ENCODE peak calls at places on chromosome 22, in seven cellular contexts. X is ovary; Z is CD4-positive, alpha-beta memory T cell; J is endodermal cell; F is upper lobe of right lung; G is iPS DF 6.9; D is tibial artery. T is an unnamed sample. For H3K4me1, the result is how much of the 10 kb centered on the place peaks cover.

GRCh38 chr22:27220349-27220748 is 563.0 kb downstream of the MIAT start:
- DNase-seq in F (no peak), Z (no peak), J (no peak), X (no peak), D (no peak), G (no peak), T (no peak)

GRCh38 chr22:42697542-42698013 is 23.1 kb downstream of the A4GALT start:
- DNase-seq in J (peak), Z (no peak), D (peak), X (no peak), F (no peak), G (no peak), T (peak)

GRCh38 chr22:45720875-45721378 is 49.3 kb downstream of the ATXN10 start:
- DNase-seq in D (no peak), G (no peak), Z (no peak), X (no peak), F (no peak), J (no peak), T (no peak)

GRCh38 chr22:21642584-21643448 is 714 bp downstream of the SDF2L1 start:
- DNase-seq in Z (peak), D (no peak), G (no peak), X (no peak), F (peak), J (peak), T (no peak)

GRCh38 chr22:32199341-32199740 is 5.5 kb downstream of the RFPL2 start:
- DNase-seq in F (no peak), Z (no peak), G (no peak), X (no peak), D (no peak), J (no peak), T (no peak)

GRCh38 chr22:30694171-30694637 is 470 bp upstream of the OSBP2 start:
- DNase-seq in D (peak), J (peak), F (peak), X (peak), G (no peak), Z (peak), T (peak)

GRCh38 chr22:26461188-26461810 is 22.3 kb downstream of the HPS4 start:
- DNase-seq in D (peak), F (no peak), Z (peak), G (peak), X (no peak), J (peak), T (peak)

GRCh38 chr22:43213066-43213465 is 26.1 kb upstream of the TTLL12 start:
- DNase-seq in F (no peak), X (no peak), Z (no peak), D (no peak), G (no peak), J (peak), T (no peak)

GRCh38 chr22:20952544-20953341 is 14.3 kb upstream of the AIFM3 start:
- DNase-seq in G (no peak), X (no peak), F (no peak), D (no peak), Z (no peak), J (no peak), T (peak)

GRCh38 chr22:18095101-18095805 is 15.4 kb upstream of the TUBA8 start:
- DNase-seq in Z (no peak), G (no peak), X (no peak), F (no peak), J (no peak), D (no peak), T (no peak)

GRCh38 chr22:50705219-50705691 is 32.6 kb downstream of the SHANK3 start:
- DNase-seq in Z (no peak), G (peak), F (peak), X (peak), D (no peak), J (peak), T (peak)

GRCh38 chr22:28798810-28799124 is 1.6 kb downstream of the XBP1 start:
- DNase-seq in G (no peak), X (no peak), F (no peak), D (no peak), J (no peak), Z (no peak), T (no peak)

GRCh38 chr22:21634844-21635243 is 2.3 kb downstream of the CCDC116 start:
- DNase-seq in Z (no peak), J (no peak), D (no peak), G (no peak), F (no peak), X (no peak), T (no peak)

GRCh38 chr22:24601217-24602104 is 1.5 kb upstream of the GGT1 start:
- DNase-seq in X (no peak), J (peak), G (no peak), D (no peak), Z (no peak), F (peak), T (peak)

GRCh38 chr22:21641417-21641794 is 696 bp upstream of the SDF2L1 start:
- DNase-seq in J (peak), G (no peak), X (no peak), D (no peak), F (peak), Z (peak), T (no peak)

GRCh38 chr22:28142361-28142801 is 223.3 kb upstream of the PITPNB start:
- DNase-seq in J (no peak), D (no peak), G (no peak), Z (no peak), F (no peak), X (no peak), T (no peak)

GRCh38 chr22:23282089-23282501 is 101.8 kb downstream of the BCR start:
- DNase-seq in D (peak), X (no peak), J (no peak), Z (no peak), G (no peak), F (peak), T (peak)

GRCh38 chr22:17234144-17234623 is 14.9 kb upstream of the ADA2 start:
- DNase-seq in J (peak), Z (no peak), D (no peak), F (no peak), X (no peak), G (peak), T (peak)

GRCh38 chr22:17638182-17638431 is 450 bp upstream of the BCL2L13 start:
- DNase-seq in D (no peak), J (no peak), F (no peak), X (no peak), G (no peak), Z (no peak), T (no peak)

GRCh38 chr22:30868663-30869385 is 99.8 kb downstream of the MORC2 start:
- DNase-seq in Z (no peak), G (no peak), X (no peak), J (no peak), F (peak), D (peak), T (peak)

GRCh38 chr22:37906364-37907008 is 389 bp downstream of the MICALL1 start:
- DNase-seq in J (no peak), Z (no peak), G (no peak), D (no peak), X (peak), F (no peak), T (peak)

GRCh38 chr22:19193879-19194278 is 15.3 kb upstream of the SLC25A1 start:
- DNase-seq in F (no peak), Z (no peak), D (no peak), J (no peak), X (no peak), G (no peak), T (peak)

GRCh38 chr22:34804588-34804987 is 261.4 kb upstream of the ISX start:
- DNase-seq in J (peak), Z (no peak), G (no peak), D (no peak), F (no peak), X (no peak), T (no peak)

GRCh38 chr22:22955276-22955798 is 67.7 kb downstream of the IGLL5 start:
- DNase-seq in F (no peak), X (no peak), Z (no peak), D (no peak), G (no peak), J (no peak), T (no peak)

GRCh38 chr22:42720263-42721044 is at the start of gene A4GALT:
- DNase-seq in X (no peak), J (peak), F (no peak), G (no peak), Z (no peak), D (no peak), T (no peak)

GRCh38 chr22:30356392-30357230 is at the start of the genes CCDC157 and SF3A1:
- DNase-seq in G (peak), X (peak), Z (peak), J (peak), D (peak), F (peak), T (peak)

GRCh38 chr22:30444632-30445437 is 19.3 kb downstream of the MTFP1 start:
- DNase-seq in G (no peak), D (no peak), X (no peak), J (peak), F (no peak), Z (peak), T (no peak)

GRCh38 chr22:23163665-23164064 is 16.6 kb upstream of the BCR start:
- DNase-seq in D (no peak), F (no peak), Z (no peak), X (peak), G (no peak), J (no peak), T (no peak)

GRCh38 chr22:21876486-21877176 is 9.2 kb upstream of the MAPK1 start:
- DNase-seq in D (no peak), Z (peak), G (no peak), J (no peak), X (no peak), F (no peak), T (no peak)

GRCh38 chr22:20509344-20510047 is 2.1 kb downstream of the MED15 start:
- DNase-seq in D (peak), F (no peak), G (no peak), X (peak), J (no peak), Z (peak), T (peak)

GRCh38 chr22:18060646-18061620 is 16.9 kb upstream of the PEX26 start:
- DNase-seq in D (no peak), Z (no peak), F (peak), J (no peak), X (no peak), G (no peak), T (no peak)

GRCh38 chr22:25626146-25626992 is 61.9 kb downstream of the GRK3 start:
- DNase-seq in G (no peak), D (no peak), J (no peak), F (no peak), X (no peak), Z (no peak), T (no peak)

GRCh38 chr22:17576475-17576874 is 13.2 kb downstream of the SLC25A18 start:
- DNase-seq in D (no peak), X (no peak), G (no peak), F (no peak), Z (no peak), J (peak), T (no peak)

GRCh38 chr22:32776397-32776796 is 25.1 kb upstream of the TIMP3 start:
- DNase-seq in D (no peak), Z (no peak), F (no peak), G (no peak), X (no peak), J (no peak), T (no peak)

GRCh38 chr22:37274380-37274862 is 7.9 kb upstream of the CYTH4 start:
- DNase-seq in J (no peak), D (peak), X (no peak), G (no peak), Z (no peak), F (peak), T (no peak)

GRCh38 chr22:44365832-44366231 is 53.1 kb upstream of the SHISAL1 start:
- DNase-seq in X (no peak), G (no peak), D (no peak), J (peak), F (peak), Z (no peak), T (peak)

GRCh38 chr22:44364750-44365118 is 52.0 kb upstream of the SHISAL1 start:
- DNase-seq in D (no peak), J (peak), F (peak), G (no peak), Z (no peak), X (peak), T (peak)

GRCh38 chr22:44363214-44363979 is 50.6 kb upstream of the SHISAL1 start:
- DNase-seq in F (peak), D (peak), G (no peak), X (peak), J (peak), Z (no peak), T (peak)

GRCh38 chr22:44365196-44365802 is 52.5 kb upstream of the SHISAL1 start:
- DNase-seq in Z (no peak), D (no peak), X (no peak), G (no peak), J (peak), F (peak), T (peak)

GRCh38 chr22:44363980-44364749 is 51.4 kb upstream of the SHISAL1 start:
- DNase-seq in F (peak), X (peak), J (peak), D (peak), Z (no peak), G (no peak), T (peak)
- H3K4me1 ChIP-seq in F (under half), X (under half), J (under half), D (half or more), Z (under half), G (under half), T (under half)

DNA sequence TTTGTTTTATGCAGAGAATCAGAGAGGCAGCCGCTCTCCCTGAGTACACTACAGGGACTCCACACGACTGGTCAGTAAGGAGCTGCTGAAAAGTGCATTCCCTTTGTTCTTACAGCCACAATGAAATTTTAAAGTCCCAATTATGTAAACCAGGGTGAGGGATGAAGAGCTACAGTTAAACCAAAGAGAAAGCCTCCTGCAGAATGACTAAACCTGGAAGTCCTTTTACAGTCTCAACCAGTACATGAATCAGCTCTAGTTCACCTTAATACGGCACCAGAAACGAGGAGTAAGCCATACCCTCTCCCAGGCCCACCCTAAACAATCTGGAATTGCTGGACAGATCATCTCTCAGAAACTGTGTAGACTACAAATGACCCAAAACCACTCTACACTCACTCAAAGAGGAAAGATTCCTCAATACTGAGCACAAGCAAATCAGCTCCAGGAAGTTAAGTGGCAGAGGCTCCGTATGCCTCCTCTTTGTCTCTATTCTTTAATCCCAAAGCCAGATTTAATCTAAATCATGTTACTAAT is 113.1 kb downstream of the RBFOX2 start:
- DNase-seq in D (no peak), X (no peak), Z (no peak), J (no peak), G (no peak), F (no peak), T (no peak)
- H3K4me1 ChIP-seq in D (half or more), X (under half), Z (under half), J (under half), G (under half), F (under half), T (under half)

DNA sequence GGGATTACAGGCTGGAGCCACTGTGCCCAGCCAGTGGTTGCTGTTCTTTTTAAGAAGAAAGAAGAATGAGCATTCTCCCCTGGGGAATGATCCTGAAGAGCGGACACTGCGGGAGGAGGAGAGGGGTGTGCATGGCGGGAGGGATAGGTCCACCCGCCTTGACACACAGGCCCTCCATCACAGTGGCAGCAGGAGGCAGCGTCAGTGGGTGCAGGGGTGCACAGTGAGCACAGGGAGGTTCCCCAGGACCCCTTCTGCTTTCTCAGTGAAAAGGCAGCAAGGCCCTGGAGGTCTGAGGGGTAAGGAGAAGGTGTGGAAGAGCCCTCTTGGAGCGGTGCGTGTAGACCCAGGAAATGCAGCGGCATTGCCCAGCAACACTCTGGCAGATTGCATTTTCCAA is 28.9 kb upstream of the CBX7 start:
- DNase-seq in D (no peak), X (no peak), F (no peak), Z (no peak), G (no peak), J (no peak), T (no peak)
- H3K4me1 ChIP-seq in D (under half), X (under half), F (under half), Z (under half), G (under half), J (under half), T (under half)

DNA sequence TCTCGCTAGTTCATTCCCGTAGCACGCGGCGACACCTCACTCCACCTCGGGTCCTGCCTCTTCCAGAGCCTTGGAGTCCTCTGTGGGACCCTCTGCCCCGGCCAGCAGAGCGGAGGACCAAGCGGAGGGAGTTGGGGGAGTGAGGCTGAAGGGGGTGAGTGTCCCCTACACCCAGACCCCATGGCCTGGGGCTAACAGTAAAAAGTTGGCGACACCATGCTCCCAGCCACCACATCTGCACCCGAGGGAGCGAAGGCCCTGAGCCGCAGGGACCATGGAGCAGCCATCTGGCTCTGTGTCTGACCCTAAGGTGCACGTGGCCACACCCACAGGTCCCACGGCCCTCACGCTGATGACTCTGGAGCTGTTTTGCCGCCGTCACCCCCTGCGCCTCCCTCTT is 293.8 kb downstream of the BRD1 start:
- DNase-seq in G (no peak), Z (no peak), D (peak), F (peak), J (no peak), X (no peak), T (no peak)
- H3K4me1 ChIP-seq in G (under half), Z (under half), D (under half), F (under half), J (under half), X (under half), T (under half)

GRCh38 chr22:40211481-40212052 is 33.8 kb downstream of the TNRC6B start:
- DNase-seq in D (no peak), J (no peak), G (no peak), F (no peak), Z (no peak), X (no peak), T (no peak)
- H3K4me1 ChIP-seq in D (half or more), J (under half), G (under half), F (half or more), Z (half or more), X (under half), T (under half)

DNA sequence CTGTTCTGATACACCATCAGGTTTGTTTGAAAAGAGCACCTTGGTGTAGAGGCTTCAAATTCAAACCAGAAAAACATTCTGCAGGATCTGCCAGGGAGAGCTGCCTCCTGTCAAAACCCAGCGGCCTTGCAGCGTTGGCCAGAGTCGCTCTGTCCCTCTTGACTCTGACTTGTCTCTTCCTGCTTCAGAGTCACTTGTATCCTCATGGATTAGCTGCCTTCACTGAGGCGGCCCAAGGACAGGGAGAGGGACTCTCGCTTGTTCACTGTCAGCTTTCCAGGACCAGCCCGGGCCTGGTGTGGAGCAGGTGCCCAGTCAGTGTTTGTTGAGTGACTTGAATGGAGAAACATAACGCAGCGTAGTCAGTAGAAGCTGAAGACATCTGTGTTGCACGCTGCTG is 18.0 kb downstream of the TBC1D22A start:
- DNase-seq in F (no peak), J (no peak), D (peak), X (no peak), G (no peak), Z (no peak), T (peak)
- H3K4me1 ChIP-seq in F (under half), J (under half), D (under half), X (under half), G (under half), Z (under half), T (under half)